ENCODE peak calls at places on chromosomes 6 and 20, in five cellular contexts. One of them, this sample, is unnamed.

GRCh38 chr20:4546786-4547185 is 174.9 kb upstream of the PRND start:
- DNase-seq in kidney glomerular epithelial cell: peak
- DNase-seq in fibroblast of lung: peak
- DNase-seq in activated CD8-positive, alpha-beta memory T cell treated with anti-CD3 and anti-CD28 coated beads, Interleukin-2, amount 50 U/mL, for 48 hours: no peak
- DNase-seq in stimulated activated naive CD4-positive, alpha-beta T cell: no peak
- DNase-seq in this sample: no peak

GRCh38 chr6:130848945-130849344 is 21.7 kb downstream of the SMLR1 start:
- DNase-seq in kidney glomerular epithelial cell: no peak
- DNase-seq in fibroblast of lung: no peak
- DNase-seq in activated CD8-positive, alpha-beta memory T cell treated with anti-CD3 and anti-CD28 coated beads, Interleukin-2, amount 50 U/mL, for 48 hours: no peak
- DNase-seq in stimulated activated naive CD4-positive, alpha-beta T cell: no peak
- DNase-seq in this sample: no peak

GRCh38 chr6:112222111-112222726 is 32.1 kb downstream of the LAMA4 start:
- DNase-seq in kidney glomerular epithelial cell: peak
- DNase-seq in fibroblast of lung: peak
- DNase-seq in activated CD8-positive, alpha-beta memory T cell treated with anti-CD3 and anti-CD28 coated beads, Interleukin-2, amount 50 U/mL, for 48 hours: no peak
- DNase-seq in stimulated activated naive CD4-positive, alpha-beta T cell: no peak
- DNase-seq in this sample: no peak

GRCh38 chr6:48754631-48755030 is 643.6 kb upstream of the PTCHD4 start:
- DNase-seq in kidney glomerular epithelial cell: no peak
- DNase-seq in fibroblast of lung: no peak
- DNase-seq in activated CD8-positive, alpha-beta memory T cell treated with anti-CD3 and anti-CD28 coated beads, Interleukin-2, amount 50 U/mL, for 48 hours: no peak
- DNase-seq in stimulated activated naive CD4-positive, alpha-beta T cell: no peak
- DNase-seq in this sample: no peak

GRCh38 chr6:111193156-111193555 is 105.9 kb downstream of the SLC16A10 start:
- DNase-seq in kidney glomerular epithelial cell: no peak
- DNase-seq in fibroblast of lung: no peak
- DNase-seq in activated CD8-positive, alpha-beta memory T cell treated with anti-CD3 and anti-CD28 coated beads, Interleukin-2, amount 50 U/mL, for 48 hours: no peak
- DNase-seq in stimulated activated naive CD4-positive, alpha-beta T cell: no peak
- DNase-seq in this sample: no peak

GRCh38 chr20:55515831-55516230 is 489.5 kb downstream of the CBLN4 start:
- DNase-seq in kidney glomerular epithelial cell: peak
- DNase-seq in fibroblast of lung: no peak
- DNase-seq in activated CD8-positive, alpha-beta memory T cell treated with anti-CD3 and anti-CD28 coated beads, Interleukin-2, amount 50 U/mL, for 48 hours: no peak
- DNase-seq in stimulated activated naive CD4-positive, alpha-beta T cell: no peak
- DNase-seq in this sample: no peak

GRCh38 chr6:74755748-74756147 is 450.1 kb downstream of the COL12A1 start:
- DNase-seq in kidney glomerular epithelial cell: no peak
- DNase-seq in fibroblast of lung: no peak
- DNase-seq in activated CD8-positive, alpha-beta memory T cell treated with anti-CD3 and anti-CD28 coated beads, Interleukin-2, amount 50 U/mL, for 48 hours: no peak
- DNase-seq in stimulated activated naive CD4-positive, alpha-beta T cell: no peak
- DNase-seq in this sample: no peak

GRCh38 chr6:14799928-14800327 is 445.9 kb upstream of the JARID2 start:
- DNase-seq in kidney glomerular epithelial cell: no peak
- DNase-seq in fibroblast of lung: peak
- DNase-seq in activated CD8-positive, alpha-beta memory T cell treated with anti-CD3 and anti-CD28 coated beads, Interleukin-2, amount 50 U/mL, for 48 hours: no peak
- DNase-seq in stimulated activated naive CD4-positive, alpha-beta T cell: no peak
- DNase-seq in this sample: no peak

GRCh38 chr20:62175711-62176110 is 7.1 kb upstream of the MTG2 start:
- DNase-seq in kidney glomerular epithelial cell: no peak
- DNase-seq in fibroblast of lung: no peak
- DNase-seq in activated CD8-positive, alpha-beta memory T cell treated with anti-CD3 and anti-CD28 coated beads, Interleukin-2, amount 50 U/mL, for 48 hours: no peak
- DNase-seq in stimulated activated naive CD4-positive, alpha-beta T cell: no peak
- DNase-seq in this sample: no peak

GRCh38 chr6:132952468-132952867 is 138.1 kb downstream of the RPS12 start:
- DNase-seq in kidney glomerular epithelial cell: no peak
- DNase-seq in fibroblast of lung: peak
- DNase-seq in activated CD8-positive, alpha-beta memory T cell treated with anti-CD3 and anti-CD28 coated beads, Interleukin-2, amount 50 U/mL, for 48 hours: no peak
- DNase-seq in stimulated activated naive CD4-positive, alpha-beta T cell: no peak
- DNase-seq in this sample: no peak

GRCh38 chr6:46923476-46923875 is 1.7 kb upstream of the ADGRF5 start:
- DNase-seq in kidney glomerular epithelial cell: no peak
- DNase-seq in fibroblast of lung: no peak
- DNase-seq in activated CD8-positive, alpha-beta memory T cell treated with anti-CD3 and anti-CD28 coated beads, Interleukin-2, amount 50 U/mL, for 48 hours: no peak
- DNase-seq in stimulated activated naive CD4-positive, alpha-beta T cell: no peak
- DNase-seq in this sample: no peak

GRCh38 chr6:166415306-166415705 is 32.6 kb upstream of the MPC1 start:
- DNase-seq in kidney glomerular epithelial cell: no peak
- DNase-seq in fibroblast of lung: no peak
- DNase-seq in activated CD8-positive, alpha-beta memory T cell treated with anti-CD3 and anti-CD28 coated beads, Interleukin-2, amount 50 U/mL, for 48 hours: no peak
- DNase-seq in stimulated activated naive CD4-positive, alpha-beta T cell: no peak
- DNase-seq in this sample: no peak

GRCh38 chr20:24737212-24737850 is 211.7 kb upstream of the CST7 start:
- DNase-seq in kidney glomerular epithelial cell: no peak
- DNase-seq in fibroblast of lung: no peak
- DNase-seq in activated CD8-positive, alpha-beta memory T cell treated with anti-CD3 and anti-CD28 coated beads, Interleukin-2, amount 50 U/mL, for 48 hours: no peak
- DNase-seq in stimulated activated naive CD4-positive, alpha-beta T cell: no peak
- DNase-seq in this sample: no peak

GRCh38 chr20:63009988-63010769 is 3.4 kb upstream of the BHLHE23 start:
- DNase-seq in kidney glomerular epithelial cell: no peak
- DNase-seq in fibroblast of lung: no peak
- DNase-seq in activated CD8-positive, alpha-beta memory T cell treated with anti-CD3 and anti-CD28 coated beads, Interleukin-2, amount 50 U/mL, for 48 hours: peak
- DNase-seq in stimulated activated naive CD4-positive, alpha-beta T cell: peak
- DNase-seq in this sample: no peak

GRCh38 chr6:55379895-55380294 is 52.6 kb downstream of the GFRAL start:
- DNase-seq in kidney glomerular epithelial cell: no peak
- DNase-seq in fibroblast of lung: peak
- DNase-seq in activated CD8-positive, alpha-beta memory T cell treated with anti-CD3 and anti-CD28 coated beads, Interleukin-2, amount 50 U/mL, for 48 hours: no peak
- DNase-seq in stimulated activated naive CD4-positive, alpha-beta T cell: no peak
- DNase-seq in this sample: no peak

GRCh38 chr6:108947114-108947854 is 99.1 kb downstream of the ARMC2 start:
- DNase-seq in kidney glomerular epithelial cell: peak
- DNase-seq in fibroblast of lung: peak
- DNase-seq in activated CD8-positive, alpha-beta memory T cell treated with anti-CD3 and anti-CD28 coated beads, Interleukin-2, amount 50 U/mL, for 48 hours: no peak
- DNase-seq in stimulated activated naive CD4-positive, alpha-beta T cell: no peak
- DNase-seq in this sample: no peak

GRCh38 chr20:50019466-50020256 is 36.9 kb downstream of the SNAI1 start:
- DNase-seq in kidney glomerular epithelial cell: no peak
- DNase-seq in fibroblast of lung: no peak
- DNase-seq in activated CD8-positive, alpha-beta memory T cell treated with anti-CD3 and anti-CD28 coated beads, Interleukin-2, amount 50 U/mL, for 48 hours: no peak
- DNase-seq in stimulated activated naive CD4-positive, alpha-beta T cell: no peak
- DNase-seq in this sample: no peak

GRCh38 chr20:25239387-25240370 is 8.2 kb upstream of the PYGB start:
- DNase-seq in kidney glomerular epithelial cell: peak
- DNase-seq in fibroblast of lung: no peak
- DNase-seq in activated CD8-positive, alpha-beta memory T cell treated with anti-CD3 and anti-CD28 coated beads, Interleukin-2, amount 50 U/mL, for 48 hours: peak
- DNase-seq in stimulated activated naive CD4-positive, alpha-beta T cell: no peak
- DNase-seq in this sample: no peak

GRCh38 chr20:16245879-16246278 is 327.4 kb downstream of the KIF16B start:
- DNase-seq in kidney glomerular epithelial cell: no peak
- DNase-seq in fibroblast of lung: no peak
- DNase-seq in activated CD8-positive, alpha-beta memory T cell treated with anti-CD3 and anti-CD28 coated beads, Interleukin-2, amount 50 U/mL, for 48 hours: no peak
- DNase-seq in stimulated activated naive CD4-positive, alpha-beta T cell: no peak
- DNase-seq in this sample: no peak

GRCh38 chr20:922781-923180 is 6.6 kb upstream of the ANGPT4 start:
- DNase-seq in kidney glomerular epithelial cell: no peak
- DNase-seq in fibroblast of lung: no peak
- DNase-seq in activated CD8-positive, alpha-beta memory T cell treated with anti-CD3 and anti-CD28 coated beads, Interleukin-2, amount 50 U/mL, for 48 hours: no peak
- DNase-seq in stimulated activated naive CD4-positive, alpha-beta T cell: no peak
- DNase-seq in this sample: no peak

GRCh38 chr6:72820153-72820552 is 198.3 kb downstream of the KCNQ5 start:
- DNase-seq in kidney glomerular epithelial cell: no peak
- DNase-seq in fibroblast of lung: no peak
- DNase-seq in activated CD8-positive, alpha-beta memory T cell treated with anti-CD3 and anti-CD28 coated beads, Interleukin-2, amount 50 U/mL, for 48 hours: no peak
- DNase-seq in stimulated activated naive CD4-positive, alpha-beta T cell: no peak
- DNase-seq in this sample: no peak

GRCh38 chr20:33007376-33008335 is at the start of gene BPIFB2:
- DNase-seq in kidney glomerular epithelial cell: no peak
- DNase-seq in fibroblast of lung: no peak
- DNase-seq in activated CD8-positive, alpha-beta memory T cell treated with anti-CD3 and anti-CD28 coated beads, Interleukin-2, amount 50 U/mL, for 48 hours: no peak
- DNase-seq in stimulated activated naive CD4-positive, alpha-beta T cell: no peak
- DNase-seq in this sample: no peak

GRCh38 chr20:62118113-62119043 is 3.9 kb upstream of the LSM14B start:
- DNase-seq in kidney glomerular epithelial cell: no peak
- DNase-seq in fibroblast of lung: no peak
- DNase-seq in activated CD8-positive, alpha-beta memory T cell treated with anti-CD3 and anti-CD28 coated beads, Interleukin-2, amount 50 U/mL, for 48 hours: no peak
- DNase-seq in stimulated activated naive CD4-positive, alpha-beta T cell: no peak
- DNase-seq in this sample: no peak

GRCh38 chr6:41707565-41708200 is 27.7 kb downstream of the TFEB start:
- DNase-seq in kidney glomerular epithelial cell: no peak
- DNase-seq in fibroblast of lung: no peak
- DNase-seq in activated CD8-positive, alpha-beta memory T cell treated with anti-CD3 and anti-CD28 coated beads, Interleukin-2, amount 50 U/mL, for 48 hours: peak
- DNase-seq in stimulated activated naive CD4-positive, alpha-beta T cell: peak
- DNase-seq in this sample: no peak

GRCh38 chr6:3402310-3403243 is 54.3 kb downstream of the SLC22A23 start:
- DNase-seq in kidney glomerular epithelial cell: no peak
- DNase-seq in fibroblast of lung: no peak
- DNase-seq in activated CD8-positive, alpha-beta memory T cell treated with anti-CD3 and anti-CD28 coated beads, Interleukin-2, amount 50 U/mL, for 48 hours: no peak
- DNase-seq in stimulated activated naive CD4-positive, alpha-beta T cell: no peak
- DNase-seq in this sample: no peak

GRCh38 chr6:40336986-40337780 is 250.0 kb downstream of the LRFN2 start:
- DNase-seq in kidney glomerular epithelial cell: no peak
- DNase-seq in fibroblast of lung: no peak
- DNase-seq in activated CD8-positive, alpha-beta memory T cell treated with anti-CD3 and anti-CD28 coated beads, Interleukin-2, amount 50 U/mL, for 48 hours: no peak
- DNase-seq in stimulated activated naive CD4-positive, alpha-beta T cell: no peak
- DNase-seq in this sample: no peak

GRCh38 chr6:34571388-34571787 is 15.3 kb upstream of the SPDEF start:
- DNase-seq in kidney glomerular epithelial cell: no peak
- DNase-seq in fibroblast of lung: no peak
- DNase-seq in activated CD8-positive, alpha-beta memory T cell treated with anti-CD3 and anti-CD28 coated beads, Interleukin-2, amount 50 U/mL, for 48 hours: no peak
- DNase-seq in stimulated activated naive CD4-positive, alpha-beta T cell: no peak
- DNase-seq in this sample: no peak

GRCh38 chr6:98529364-98529763 is 305.0 kb upstream of the POU3F2 start:
- DNase-seq in kidney glomerular epithelial cell: no peak
- DNase-seq in fibroblast of lung: no peak
- DNase-seq in activated CD8-positive, alpha-beta memory T cell treated with anti-CD3 and anti-CD28 coated beads, Interleukin-2, amount 50 U/mL, for 48 hours: no peak
- DNase-seq in stimulated activated naive CD4-positive, alpha-beta T cell: no peak
- DNase-seq in this sample: no peak

GRCh38 chr6:82129814-82130213 is 117.7 kb downstream of the IBTK start:
- DNase-seq in kidney glomerular epithelial cell: no peak
- DNase-seq in fibroblast of lung: peak
- DNase-seq in activated CD8-positive, alpha-beta memory T cell treated with anti-CD3 and anti-CD28 coated beads, Interleukin-2, amount 50 U/mL, for 48 hours: no peak
- DNase-seq in stimulated activated naive CD4-positive, alpha-beta T cell: no peak
- DNase-seq in this sample: no peak

GRCh38 chr20:48025061-48025515 is 239.8 kb upstream of the SULF2 start:
- DNase-seq in kidney glomerular epithelial cell: peak
- DNase-seq in fibroblast of lung: peak
- DNase-seq in activated CD8-positive, alpha-beta memory T cell treated with anti-CD3 and anti-CD28 coated beads, Interleukin-2, amount 50 U/mL, for 48 hours: no peak
- DNase-seq in stimulated activated naive CD4-positive, alpha-beta T cell: no peak
- DNase-seq in this sample: no peak

GRCh38 chr6:44675449-44675848 is 287.9 kb downstream of the CDC5L start:
- DNase-seq in kidney glomerular epithelial cell: no peak
- DNase-seq in fibroblast of lung: no peak
- DNase-seq in activated CD8-positive, alpha-beta memory T cell treated with anti-CD3 and anti-CD28 coated beads, Interleukin-2, amount 50 U/mL, for 48 hours: no peak
- DNase-seq in stimulated activated naive CD4-positive, alpha-beta T cell: no peak
- DNase-seq in this sample: no peak

GRCh38 chr6:19408331-19408730 is 428.8 kb upstream of the ID4 start:
- DNase-seq in kidney glomerular epithelial cell: no peak
- DNase-seq in fibroblast of lung: peak
- DNase-seq in activated CD8-positive, alpha-beta memory T cell treated with anti-CD3 and anti-CD28 coated beads, Interleukin-2, amount 50 U/mL, for 48 hours: no peak
- DNase-seq in stimulated activated naive CD4-positive, alpha-beta T cell: no peak
- DNase-seq in this sample: no peak

GRCh38 chr20:50562262-50562701 is 52.1 kb downstream of the PTPN1 start:
- DNase-seq in kidney glomerular epithelial cell: no peak
- DNase-seq in fibroblast of lung: no peak
- DNase-seq in activated CD8-positive, alpha-beta memory T cell treated with anti-CD3 and anti-CD28 coated beads, Interleukin-2, amount 50 U/mL, for 48 hours: no peak
- DNase-seq in stimulated activated naive CD4-positive, alpha-beta T cell: no peak
- DNase-seq in this sample: no peak

GRCh38 chr6:101666256-101666655 is 272.7 kb downstream of the GRIK2 start:
- DNase-seq in kidney glomerular epithelial cell: peak
- DNase-seq in fibroblast of lung: peak
- DNase-seq in activated CD8-positive, alpha-beta memory T cell treated with anti-CD3 and anti-CD28 coated beads, Interleukin-2, amount 50 U/mL, for 48 hours: no peak
- DNase-seq in stimulated activated naive CD4-positive, alpha-beta T cell: no peak
- DNase-seq in this sample: no peak

GRCh38 chr6:146862508-146862919 is 263.7 kb downstream of the ADGB start:
- DNase-seq in kidney glomerular epithelial cell: no peak
- DNase-seq in fibroblast of lung: no peak
- DNase-seq in activated CD8-positive, alpha-beta memory T cell treated with anti-CD3 and anti-CD28 coated beads, Interleukin-2, amount 50 U/mL, for 48 hours: no peak
- DNase-seq in stimulated activated naive CD4-positive, alpha-beta T cell: no peak
- DNase-seq in this sample: no peak

GRCh38 chr6:11810854-11811643 is 32.4 kb upstream of the ADTRP start:
- DNase-seq in kidney glomerular epithelial cell: peak
- DNase-seq in fibroblast of lung: no peak
- DNase-seq in activated CD8-positive, alpha-beta memory T cell treated with anti-CD3 and anti-CD28 coated beads, Interleukin-2, amount 50 U/mL, for 48 hours: no peak
- DNase-seq in stimulated activated naive CD4-positive, alpha-beta T cell: no peak
- DNase-seq in this sample: no peak

GRCh38 chr20:32064667-32065066 is 12.6 kb downstream of the HCK start:
- DNase-seq in kidney glomerular epithelial cell: no peak
- DNase-seq in fibroblast of lung: no peak
- DNase-seq in activated CD8-positive, alpha-beta memory T cell treated with anti-CD3 and anti-CD28 coated beads, Interleukin-2, amount 50 U/mL, for 48 hours: no peak
- DNase-seq in stimulated activated naive CD4-positive, alpha-beta T cell: no peak
- DNase-seq in this sample: no peak